ENCODE peak calls at places on chromosomes 13 and 19, in five cellular contexts. J, Y, Q, R and T are unnamed samples.

GRCh38 chr19:47111081-47111589 is 2.4 kb downstream of the ZC3H4 start:
- DNase-seq in J (no peak), Y (peak), Q (peak), R (peak), T (peak)

GRCh38 chr13:62704795-62705329 is 1289.2 kb upstream of the PCDH20 start:
- DNase-seq in J (no peak), Y (no peak), Q (no peak), R (no peak), T (no peak)

GRCh38 chr13:106589716-106590115 is 21.8 kb upstream of the ARGLU1 start:
- DNase-seq in J (no peak), Y (no peak), Q (no peak), R (no peak), T (no peak)

GRCh38 chr19:32719611-32720059 is at the start of gene TDRD12:
- DNase-seq in J (no peak), Y (peak), Q (no peak), R (no peak), T (peak)

GRCh38 chr19:7637374-7638256 is 705 bp downstream of the STXBP2 start:
- DNase-seq in J (peak), Y (no peak), Q (peak), R (no peak), T (no peak)

GRCh38 chr13:108227651-108228272 is 9.6 kb downstream of the ABHD13 start:
- DNase-seq in J (no peak), Y (no peak), Q (no peak), R (no peak), T (no peak)

GRCh38 chr19:31718898-31719297 is 369.7 kb upstream of the TSHZ3 start:
- DNase-seq in J (no peak), Y (no peak), Q (no peak), R (no peak), T (no peak)

GRCh38 chr19:30718728-30719127 is 346.5 kb downstream of the ZNF536 start:
- DNase-seq in J (peak), Y (no peak), Q (no peak), R (peak), T (peak)

GRCh38 chr19:17385878-17386611 is 8.0 kb downstream of the CCDC194 start:
- DNase-seq in J (peak), Y (peak), Q (peak), R (peak), T (no peak)

GRCh38 chr13:43469791-43470190 is 317.0 kb downstream of the ENOX1 start:
- DNase-seq in J (no peak), Y (no peak), Q (no peak), R (no peak), T (no peak)

GRCh38 chr13:46577656-46578589 is 25.0 kb downstream of the LRCH1 start:
- DNase-seq in J (no peak), Y (no peak), Q (no peak), R (no peak), T (no peak)

GRCh38 chr13:28553971-28554370 is 59.0 kb upstream of the FLT1 start:
- DNase-seq in J (no peak), Y (no peak), Q (no peak), R (no peak), T (no peak)

GRCh38 chr13:101289764-101290163 is 126.5 kb downstream of the NALCN start:
- DNase-seq in J (peak), Y (no peak), Q (no peak), R (no peak), T (no peak)

GRCh38 chr13:31675521-31675953 is 63.8 kb upstream of the RXFP2 start:
- DNase-seq in J (no peak), Y (no peak), Q (no peak), R (no peak), T (no peak)

GRCh38 chr19:15432018-15432494 is 13.3 kb upstream of the AKAP8L start:
- DNase-seq in J (peak), Y (no peak), Q (peak), R (no peak), T (no peak)

GRCh38 chr19:48113190-48113917 is 2.7 kb upstream of the PLA2G4C start:
- DNase-seq in J (no peak), Y (no peak), Q (no peak), R (no peak), T (no peak)

GRCh38 chr19:14031719-14032480 is at the start of gene IL27RA:
- DNase-seq in J (peak), Y (peak), Q (peak), R (peak), T (no peak)

GRCh38 chr19:11400695-11401291 is 16.7 kb upstream of the EPOR start:
- DNase-seq in J (no peak), Y (no peak), Q (no peak), R (no peak), T (no peak)

GRCh38 chr13:41658057-41658642 is 200.8 kb downstream of the RGCC start:
- DNase-seq in J (no peak), Y (no peak), Q (no peak), R (no peak), T (no peak)

GRCh38 chr19:18558202-18558555 is 509 bp downstream of the KXD1 start:
- DNase-seq in J (no peak), Y (no peak), Q (no peak), R (no peak), T (no peak)

GRCh38 chr19:18558595-18558994 is 925 bp downstream of the KXD1 start:
- DNase-seq in J (no peak), Y (no peak), Q (no peak), R (no peak), T (no peak)

GRCh38 chr19:18559685-18560084 is 2.0 kb downstream of the KXD1 start:
- DNase-seq in J (no peak), Y (no peak), Q (no peak), R (no peak), T (no peak)

GRCh38 chr19:18562086-18562485 is 4.4 kb downstream of the KXD1 start:
- DNase-seq in J (no peak), Y (no peak), Q (no peak), R (peak), T (no peak)

GRCh38 chr19:18557474-18558201 is at the start of gene KXD1:
- DNase-seq in J (peak), Y (peak), Q (peak), R (peak), T (peak)
- TF ChIP-seq POLR2A in J (peak), Y (peak), Q (no peak), R (no peak), T (no peak)

DNA sequence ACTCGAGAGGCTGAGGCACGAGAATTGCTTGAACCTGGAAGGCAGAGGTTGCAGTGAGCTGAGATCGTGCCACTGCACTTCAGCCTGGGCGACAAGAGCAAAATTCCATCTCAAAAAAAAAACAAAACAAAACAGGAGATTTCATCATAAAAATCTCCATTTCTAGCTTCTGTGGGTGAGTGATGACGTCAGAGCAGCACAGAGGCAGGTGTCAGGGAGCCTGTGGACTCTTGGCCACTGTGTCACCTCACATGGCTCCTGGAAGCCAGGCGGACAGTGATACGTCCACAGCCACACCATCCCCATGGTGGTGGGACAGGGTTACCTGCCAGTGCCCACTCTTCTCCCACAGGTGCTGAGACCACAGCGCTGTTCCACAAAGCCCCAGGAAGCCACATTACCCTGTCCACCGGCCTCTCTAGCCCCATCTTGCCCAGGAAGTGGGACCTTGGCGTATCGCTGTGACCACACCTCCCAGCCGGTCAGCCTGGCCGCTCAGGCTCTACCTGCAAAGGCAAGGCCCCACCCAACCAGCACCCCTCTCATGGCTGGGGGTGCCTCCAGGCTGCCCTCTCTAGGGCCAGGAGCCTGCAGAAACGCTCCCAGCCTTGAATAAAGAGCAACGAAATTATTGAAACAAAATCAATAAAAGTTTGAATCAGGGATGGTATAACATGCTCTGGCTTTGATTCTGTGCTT is 2.5 kb upstream of the FXYD3 start:
- DNase-seq in J (no peak), Y (no peak), Q (no peak), R (no peak), T (no peak)
- H3K4me3 ChIP-seq in J (no peak), Y (no peak), Q (no peak), R (no peak), T (no peak)

GRCh38 chr13:110616103-110617101 is 1.1 kb downstream of the NAXD start:
- DNase-seq in J (peak), Y (peak), Q (peak), R (no peak), T (peak)
- TF ChIP-seq POLR2A in J (peak), Y (no peak), Q (no peak), R (no peak), T (no peak)

GRCh38 chr13:77535448-77535847 is at the start of gene SCEL:
- DNase-seq in J (no peak), Y (no peak), Q (no peak), R (no peak), T (no peak)
- H3K4me3 ChIP-seq in J (no peak), Y (no peak), Q (no peak), R (no peak), T (no peak)

GRCh38 chr19:18908917-18909619 is 10.1 kb downstream of the COPE start:
- DNase-seq in J (no peak), Y (no peak), Q (no peak), R (no peak), T (no peak)
- TF ChIP-seq POLR2A in J (no peak), Y (no peak), Q (no peak), R (no peak), T (no peak)

GRCh38 chr13:93244918-93245280 is 18.3 kb downstream of the GPC6 start:
- DNase-seq in J (no peak), Y (no peak), Q (no peak), R (no peak), T (no peak)
- H3K4me3 ChIP-seq in J (no peak), Y (no peak), Q (no peak), R (peak), T (no peak)